ENCODE peak calls at places on chromosomes 12 and 14, in four cellular contexts. W is AG04450, B is HL-60, R is fibroblast of lung. S is an unnamed sample.

GRCh38 chr12:90086281-90086680 is 377.6 kb upstream of the ATP2B1 start:
- DNase-seq in W (no peak), B (no peak), R (no peak), S (no peak)

GRCh38 chr12:61991663-61992062 is 268.5 kb upstream of the USP15 start:
- DNase-seq in W (no peak), B (no peak), R (no peak), S (no peak)

GRCh38 chr14:36823651-36824050 is 162.0 kb downstream of the PAX9 start:
- DNase-seq in W (no peak), B (no peak), R (no peak), S (no peak)

GRCh38 chr12:52519826-52520662 is at the start of gene KRT5:
- DNase-seq in W (no peak), B (no peak), R (no peak), S (no peak)

GRCh38 chr14:90061849-90062794 is at the start of gene KCNK13:
- DNase-seq in W (no peak), B (no peak), R (no peak), S (peak; percentile 53)

GRCh38 chr14:95480109-95480886 is 36.2 kb downstream of the SYNE3 start:
- DNase-seq in W (no peak), B (no peak), R (peak; percentile 71), S (no peak)

GRCh38 chr14:52862652-52863338 is 71.4 kb upstream of the GNPNAT1 start:
- DNase-seq in W (peak; percentile 71), B (no peak), R (peak; percentile 88), S (no peak)

GRCh38 chr14:59236195-59236594 is 47.7 kb downstream of the DAAM1 start:
- DNase-seq in W (no peak), B (no peak), R (no peak), S (no peak)

GRCh38 chr12:109763201-109763841 is 49.7 kb downstream of the FAM222A start:
- DNase-seq in W (no peak), B (peak; percentile 38), R (peak; percentile 47), S (peak; percentile 4)

GRCh38 chr14:24159777-24160498 is 1.1 kb upstream of the IRF9 start:
- DNase-seq in W (no peak), B (no peak), R (no peak), S (no peak)

GRCh38 chr14:33357225-33358010 is 418.7 kb downstream of the NPAS3 start:
- DNase-seq in W (no peak), B (no peak), R (no peak), S (no peak)

GRCh38 chr12:110262442-110263388 is 18.3 kb upstream of the ATP2A2 start:
- DNase-seq in W (no peak), B (no peak), R (peak; percentile 70), S (no peak)

GRCh38 chr12:106582661-106583577 is at the start of gene RFX4:
- DNase-seq in W (no peak), B (no peak), R (no peak), S (no peak)

GRCh38 chr12:90287585-90287984 is 578.9 kb upstream of the ATP2B1 start:
- DNase-seq in W (no peak), B (no peak), R (peak; percentile 5), S (no peak)

GRCh38 chr12:38555620-38556596 is 239.3 kb downstream of the ALG10B start:
- DNase-seq in W (no peak), B (peak; percentile 27), R (no peak), S (no peak)

GRCh38 chr14:104750658-104751057 is 2.3 kb upstream of the SIVA1 start:
- DNase-seq in W (no peak), B (no peak), R (no peak), S (no peak)

GRCh38 chr14:52012635-52013034 is 23.3 kb downstream of the RTRAF start:
- DNase-seq in W (no peak), B (no peak), R (peak; percentile 79), S (no peak)

GRCh38 chr12:76266797-76267196 is 81.4 kb downstream of the BBS10 start:
- DNase-seq in W (peak; percentile 73), B (no peak), R (peak; percentile 92), S (no peak)

GRCh38 chr14:30016025-30016424 is 88.4 kb upstream of the PRKD1 start:
- DNase-seq in W (no peak), B (no peak), R (no peak), S (no peak)

GRCh38 chr12:62466018-62466595 is 519 bp upstream of the MON2 start:
- DNase-seq in W (no peak), B (no peak), R (peak; percentile 27), S (peak; percentile 14)

GRCh38 chr12:1863823-1864222 is 43.5 kb downstream of the LRTM2 start:
- DNase-seq in W (no peak), B (no peak), R (no peak), S (no peak)

GRCh38 chr12:80490329-80490728 is 46.3 kb downstream of the PTPRQ start:
- DNase-seq in W (no peak), B (no peak), R (no peak), S (no peak)

GRCh38 chr14:29454026-29454693 is 473.5 kb downstream of the PRKD1 start:
- DNase-seq in W (no peak), B (no peak), R (no peak), S (no peak)

GRCh38 chr14:30272848-30273563 is 286.0 kb upstream of the G2E3 start:
- DNase-seq in W (no peak), B (no peak), R (no peak), S (no peak)

GRCh38 chr12:55720894-55721444 is 776 bp downstream of the RDH5 start:
- DNase-seq in W (peak; percentile 70), B (peak; percentile 94), R (peak; percentile 93), S (peak; percentile 76)

GRCh38 chr12:27303139-27304111 is 29.2 kb upstream of the BMAL2 start:
- DNase-seq in W (no peak), B (no peak), R (peak; percentile 48), S (no peak)

GRCh38 chr12:125157177-125157576 is 91.9 kb downstream of the AACS start:
- DNase-seq in W (no peak), B (no peak), R (no peak), S (no peak)

DNA sequence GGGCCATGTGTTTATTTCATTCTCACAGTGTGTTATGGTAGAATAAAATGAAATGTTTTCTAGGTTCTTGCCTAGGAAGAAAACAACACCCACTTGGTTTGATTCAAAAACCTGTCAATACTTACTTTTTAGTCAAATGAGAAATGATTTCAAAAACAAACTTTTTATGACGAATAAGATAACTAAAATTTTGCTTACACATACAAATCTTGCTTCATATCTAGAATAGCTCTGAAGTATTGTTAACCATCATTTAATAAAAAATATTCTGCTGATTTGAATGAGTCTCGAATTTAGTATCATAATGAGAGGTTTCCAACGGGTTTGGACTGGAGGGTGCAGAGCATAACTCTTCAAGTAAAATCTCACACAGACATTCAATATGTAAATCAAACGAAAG is 23.2 kb downstream of the SLCO1C1 start:
- DNase-seq in W (no peak), B (no peak), R (no peak), S (no peak)
- H3K27ac ChIP-seq in W (no peak overlapping the region), B (no peak overlapping the region), R (no peak overlapping the region), S (no peak overlapping the region)

GRCh38 chr12:7933255-7933726 is 2.7 kb downstream of the SLC2A3 start:
- DNase-seq in W (peak; percentile 91), B (peak; percentile 81), R (peak; percentile 97), S (peak; percentile 82)
- H3K27ac ChIP-seq in W (peak overlapping the region; percentile 42), B (peak overlapping the region; percentile 50), R (peak overlapping the region; percentile 88), S (no peak overlapping the region)

DNA sequence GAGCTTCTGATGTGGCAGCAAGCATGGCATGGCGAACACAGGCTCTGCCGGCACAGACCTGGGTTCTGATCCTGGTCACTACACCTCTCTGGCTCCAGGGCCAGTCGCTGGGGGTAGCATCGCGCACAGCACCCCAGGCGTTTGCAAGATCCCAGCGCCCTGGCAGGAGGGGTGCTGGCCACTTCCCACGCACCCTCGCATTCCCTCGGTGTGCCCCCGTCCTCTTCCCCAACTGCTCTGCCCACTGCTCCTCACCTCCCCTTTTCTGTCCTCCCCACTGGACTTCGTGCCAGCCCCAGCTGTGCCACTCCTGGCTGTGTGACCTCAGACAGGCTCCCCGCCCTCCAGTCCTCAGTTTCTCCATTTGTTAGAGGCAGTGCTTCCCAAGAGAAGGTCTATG is 2.8 kb downstream of the CDK2AP1 start:
- DNase-seq in W (no peak), B (no peak), R (no peak), S (no peak)
- H3K27ac ChIP-seq in W (peak overlapping the region; percentile 57), B (peak overlapping the region; percentile 38), R (peak overlapping the region; percentile 47), S (peak overlapping the region; percentile 85)

GRCh38 chr14:99670361-99671229 is 13.5 kb upstream of the CYP46A1 start:
- DNase-seq in W (no peak), B (no peak), R (no peak), S (no peak)
- H3K27ac ChIP-seq in W (no peak overlapping the region), B (no peak overlapping the region), R (no peak overlapping the region), S (no peak overlapping the region)

GRCh38 chr12:65894624-65895023 is 70.3 kb downstream of the HMGA2 start:
- DNase-seq in W (no peak), B (no peak), R (no peak), S (no peak)

GRCh38 chr12:65891987-65892481 is 67.8 kb downstream of the HMGA2 start:
- DNase-seq in W (peak; percentile 95), B (no peak), R (peak; percentile 99), S (no peak)

GRCh38 chr12:65894127-65894526 is 69.8 kb downstream of the HMGA2 start:
- DNase-seq in W (no peak), B (no peak), R (no peak), S (no peak)

GRCh38 chr12:65891219-65891618 is 66.9 kb downstream of the HMGA2 start:
- DNase-seq in W (no peak), B (no peak), R (peak; percentile 41), S (no peak)

DNA sequence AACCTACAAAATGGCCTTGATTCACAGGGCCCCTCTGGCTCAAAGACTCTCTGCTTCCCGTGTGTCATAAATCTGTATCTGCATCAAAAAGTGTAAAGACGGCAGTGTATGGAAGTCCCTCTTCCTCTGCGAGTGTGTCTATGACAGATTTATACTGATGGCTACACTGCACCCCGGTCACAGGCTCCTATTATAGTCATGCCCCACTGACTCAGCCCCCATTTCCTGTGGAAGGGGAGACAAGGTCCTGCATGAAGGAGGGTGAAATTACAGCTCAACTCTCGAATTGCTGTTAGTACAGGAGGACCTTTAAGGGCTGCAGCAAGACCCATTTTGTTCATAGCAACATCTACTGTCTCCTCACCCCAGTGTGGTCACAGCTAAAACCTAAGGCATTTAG is 68.6 kb downstream of the HMGA2 start:
- DNase-seq in W (no peak), B (no peak), R (peak; percentile 72), S (no peak)
- H3K27ac ChIP-seq in W (peak overlapping the region; percentile 90), B (no peak overlapping the region), R (peak overlapping the region; percentile 95), S (no peak overlapping the region)

DNA sequence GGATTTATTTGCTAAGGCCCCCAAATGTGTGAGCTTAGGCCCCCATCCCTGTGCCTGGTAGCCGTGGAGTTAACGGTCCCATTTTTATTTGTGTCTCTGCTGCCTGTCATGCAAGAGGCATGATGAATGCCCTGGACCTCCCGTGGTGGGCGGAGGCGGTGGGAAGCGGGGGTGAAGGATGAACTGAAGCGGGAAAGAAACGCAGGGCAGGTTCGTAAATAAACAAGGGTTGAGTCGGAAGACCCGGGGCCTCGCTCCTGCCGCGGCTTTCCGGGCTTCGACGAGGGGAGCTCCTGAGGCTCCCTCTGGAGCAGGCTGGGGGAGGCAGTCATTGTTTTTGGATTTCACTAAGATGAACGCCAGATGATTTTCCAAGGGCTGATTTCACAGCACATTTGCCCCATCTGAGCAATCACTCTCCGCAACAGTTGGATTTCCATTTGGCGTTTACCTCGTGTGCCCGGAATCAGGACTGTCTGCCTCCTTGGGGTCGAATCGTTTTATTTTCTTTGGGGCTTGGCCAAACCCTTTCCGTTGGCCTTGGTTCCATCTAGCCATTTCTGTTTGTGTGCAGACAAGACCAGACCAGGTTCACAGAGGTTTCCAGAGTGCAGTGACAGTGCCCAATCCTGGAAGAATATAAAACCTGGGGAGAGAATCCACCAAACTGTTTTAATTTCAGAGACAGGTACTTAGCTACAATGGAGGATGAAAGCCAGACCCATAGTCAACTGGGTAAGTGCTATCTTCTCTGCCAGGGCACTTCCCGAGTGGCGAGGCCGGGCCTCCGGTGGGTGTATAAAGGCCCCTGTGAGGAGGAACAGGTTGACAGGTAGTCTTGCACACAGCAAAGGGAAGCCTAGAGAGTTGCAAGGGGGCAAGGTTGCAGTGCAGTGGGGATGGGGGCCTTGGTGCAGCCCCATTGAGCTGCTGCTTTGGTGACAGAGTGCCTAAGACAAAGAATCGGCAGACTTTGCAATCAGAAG is 130.4 kb downstream of the SLC38A6 start:
- DNase-seq in W (no peak), B (no peak), R (no peak), S (no peak)
- H3K27ac ChIP-seq in W (peak overlapping the region; percentile 3), B (no peak overlapping the region), R (no peak overlapping the region), S (no peak overlapping the region)